ENCODE peak calls at places on chromosomes 7 and 10, in five cellular contexts. T is fibroblast of lung, O is uterus, M is esophagus muscularis mucosa, R is dorsolateral prefrontal cortex. C is an unnamed sample.

GRCh38 chr7:14841086-14841485 is 61.5 kb downstream of the DGKB start:
- DNase-seq in R (no peak), M (no peak), O (no peak), T (peak), C (no peak)

GRCh38 chr10:24642921-24643678 is 80.6 kb downstream of the ARHGAP21 start:
- DNase-seq in O (no peak), T (peak), R (no peak), M (no peak), C (no peak)

GRCh38 chr10:45599021-45599603 is 73.5 kb downstream of the ZFAND4 start:
- DNase-seq in R (no peak), O (no peak), T (no peak), M (no peak), C (no peak)

GRCh38 chr10:110208614-110209398 is 1.4 kb downstream of the MXI1 start:
- DNase-seq in M (peak), T (peak), O (peak), R (peak), C (no peak)

GRCh38 chr10:113511419-113511818 is 41.4 kb upstream of the HABP2 start:
- DNase-seq in M (no peak), R (no peak), T (no peak), O (no peak), C (no peak)

GRCh38 chr7:112708236-112708635 is 82.0 kb downstream of the TMEM168 start:
- DNase-seq in M (no peak), O (no peak), T (no peak), R (no peak), C (no peak)

GRCh38 chr10:114703377-114704125 is 45.5 kb upstream of the ABLIM1 start:
- DNase-seq in R (no peak), M (no peak), T (no peak), O (no peak), C (no peak)

GRCh38 chr10:76070861-76071260 is 639.4 kb downstream of the LRMDA start:
- DNase-seq in R (no peak), M (no peak), T (no peak), O (no peak), C (no peak)

GRCh38 chr10:70462349-70462984 is 16.1 kb upstream of the PALD1 start:
- DNase-seq in O (peak), M (no peak), R (peak), T (peak), C (peak)

GRCh38 chr10:124894569-124895215 is 47.2 kb upstream of the ZRANB1 start:
- DNase-seq in T (peak), R (no peak), O (no peak), M (no peak), C (no peak)

DNA sequence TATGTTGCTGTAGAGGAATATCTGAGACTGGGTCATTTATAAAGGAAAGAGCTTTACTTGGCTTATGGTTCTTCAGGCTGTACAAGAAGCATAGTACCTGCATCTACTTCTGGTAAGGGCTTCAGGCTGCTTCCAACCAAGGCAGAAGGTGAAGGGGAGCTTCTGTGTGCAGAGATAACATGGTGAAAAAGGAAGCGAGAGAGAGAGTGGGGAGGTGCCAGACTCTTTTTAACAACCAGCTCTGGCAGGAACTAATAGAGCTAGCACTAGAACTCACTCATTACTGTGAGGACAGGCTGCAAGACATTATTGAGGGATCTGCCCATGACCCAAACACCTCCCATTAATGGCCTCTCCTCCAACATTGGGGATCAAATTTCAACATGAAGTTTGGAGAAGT is 94.5 kb downstream of the KIF20B start:
- DNase-seq in R (no peak), T (no peak), O (no peak), M (no peak), C (no peak)
- H3K4me3 ChIP-seq in R (no peak), T (no peak), O (no peak), M (no peak), C (no peak)

GRCh38 chr7:110573862-110574528 is 516.9 kb upstream of the LRRN3 start:
- DNase-seq in R (no peak), O (no peak), M (no peak), T (peak), C (no peak)
- H3K27ac ChIP-seq in R (no peak), O (no peak), M (no peak), T (no peak), C (no peak)

GRCh38 chr10:60155945-60156683 is 233.6 kb downstream of the ANK3 start:
- DNase-seq in M (no peak), R (peak), T (no peak), O (no peak), C (no peak)
- H3K4me3 ChIP-seq in M (no peak), R (no peak), T (no peak), O (no peak), C (no peak)

GRCh38 chr10:97099089-97099488 is 86.7 kb downstream of the SLIT1 start:
- DNase-seq in T (no peak), R (no peak), O (no peak), M (no peak), C (no peak)

GRCh38 chr10:97097154-97097490 is 88.6 kb downstream of the SLIT1 start:
- DNase-seq in M (no peak), O (no peak), T (no peak), R (no peak), C (no peak)

GRCh38 chr10:97096327-97097153 is 89.2 kb downstream of the SLIT1 start:
- DNase-seq in T (no peak), R (no peak), M (no peak), O (no peak), C (no peak)

GRCh38 chr10:97099868-97100267 is 85.9 kb downstream of the SLIT1 start:
- DNase-seq in R (no peak), T (no peak), O (no peak), M (no peak), C (no peak)

GRCh38 chr10:97095701-97096300 is 90.0 kb downstream of the SLIT1 start:
- DNase-seq in O (no peak), R (no peak), M (no peak), T (no peak), C (no peak)
- H3K27ac ChIP-seq in O (no peak), R (no peak), M (no peak), T (no peak), C (no peak)

DNA sequence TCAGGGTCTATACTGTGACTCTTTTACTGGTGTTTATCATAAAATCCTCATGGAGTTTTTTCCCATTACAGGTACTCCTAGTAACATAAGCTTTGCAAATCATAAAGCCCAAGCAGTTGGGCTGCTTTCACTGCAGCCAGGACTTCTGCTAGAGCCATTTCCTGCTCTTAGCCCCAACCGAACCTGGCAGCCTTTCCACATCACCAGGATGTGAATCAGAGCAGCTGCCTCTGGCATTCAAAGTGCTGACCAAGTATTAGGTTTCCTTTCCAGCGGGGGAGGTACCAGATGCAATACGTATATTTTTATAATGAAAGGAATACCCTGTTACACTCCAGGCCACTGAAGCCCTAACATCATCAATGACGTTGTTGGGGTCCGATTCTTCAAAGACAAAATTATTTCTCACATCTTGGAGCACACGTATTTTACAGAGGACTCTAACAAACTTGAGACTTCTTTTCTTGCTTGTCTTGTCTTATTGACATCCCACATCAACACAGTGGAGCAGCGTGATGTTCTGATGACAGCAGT is 3.6 kb upstream of the HTR5A start:
- DNase-seq in R (no peak), O (peak), M (no peak), T (peak), C (no peak)
- H3K4me3 ChIP-seq in R (no peak), O (no peak), M (no peak), T (no peak), C (no peak)

GRCh38 chr7:21670496-21670895 is 127.7 kb downstream of the DNAH11 start:
- DNase-seq in R (no peak), T (no peak), O (no peak), M (no peak), C (no peak)

GRCh38 chr7:21671859-21672258 is 129.0 kb downstream of the DNAH11 start:
- DNase-seq in M (no peak), R (no peak), O (no peak), T (no peak), C (no peak)

GRCh38 chr7:21675255-21675654 is 132.4 kb downstream of the DNAH11 start:
- DNase-seq in T (peak), M (no peak), O (no peak), R (no peak), C (no peak)
- H3K27ac ChIP-seq in T (no peak), M (no peak), O (no peak), R (peak), C (no peak)

DNA sequence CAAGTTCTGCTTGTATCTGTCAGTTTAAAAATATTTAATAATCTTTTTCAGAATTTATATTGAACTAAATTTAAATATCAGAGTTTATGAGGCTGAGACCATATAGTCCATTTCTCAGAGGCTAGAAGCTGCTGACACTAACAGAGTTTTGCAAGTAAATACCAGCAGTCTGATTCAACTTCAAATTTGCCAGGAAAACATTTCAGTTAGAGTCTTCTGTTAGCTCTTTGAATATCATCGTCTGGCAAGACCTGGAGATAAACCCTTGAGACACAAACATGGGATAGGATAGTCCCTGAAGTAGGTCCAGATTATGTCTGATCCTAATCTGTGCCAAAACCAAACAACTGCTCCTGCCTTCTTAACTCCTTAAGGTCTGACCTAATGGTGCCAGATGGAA is 472.8 kb upstream of the STEAP1 start:
- DNase-seq in R (no peak), M (no peak), O (no peak), T (no peak), C (no peak)
- H3K4me3 ChIP-seq in R (no peak), M (no peak), O (no peak), T (no peak), C (no peak)

DNA sequence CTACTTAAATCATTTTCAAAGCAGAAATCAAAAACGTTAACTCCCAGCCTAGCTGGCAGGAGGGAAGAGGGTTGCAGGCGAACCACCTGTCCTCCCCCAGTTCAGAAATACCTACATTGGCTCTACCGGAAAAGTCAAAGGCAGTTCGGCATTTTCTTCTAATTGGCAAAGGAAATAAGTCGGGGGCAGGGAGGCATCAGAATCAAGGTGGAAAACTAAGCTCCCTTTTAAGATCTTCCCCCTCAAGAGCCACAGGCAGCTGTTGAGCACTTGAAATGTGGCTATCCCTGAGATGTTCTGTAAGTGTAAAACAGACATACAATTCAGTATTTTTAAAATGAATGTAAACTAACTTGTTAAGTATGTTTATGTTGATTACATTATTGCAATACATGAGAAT is 957 bp upstream of the ELMO1 start:
- DNase-seq in R (no peak), O (no peak), M (no peak), T (no peak), C (no peak)
- H3K27ac ChIP-seq in R (peak), O (no peak), M (no peak), T (no peak), C (peak)

DNA sequence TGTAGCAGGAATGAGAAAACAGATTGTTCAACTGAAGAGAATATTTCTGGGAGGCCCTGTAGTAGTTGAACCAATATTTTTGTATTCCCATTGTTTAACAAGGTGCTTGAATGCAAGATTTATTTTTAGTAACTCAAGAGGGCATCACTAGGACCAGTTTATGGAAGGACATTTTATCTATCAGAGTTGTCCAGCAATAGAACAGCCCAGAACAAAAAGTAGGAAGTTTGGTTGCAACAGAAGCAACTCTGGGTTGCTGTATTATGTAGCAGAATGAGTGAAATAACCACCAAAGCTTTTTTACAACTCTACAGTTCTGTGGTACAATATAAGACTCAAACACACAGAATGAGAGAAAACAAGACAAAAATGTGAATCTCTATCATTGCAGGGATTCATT is 34.7 kb downstream of the CPED1 start:
- DNase-seq in O (no peak), M (no peak), T (no peak), R (no peak), C (no peak)
- H3K4me3 ChIP-seq in O (no peak), M (no peak), T (no peak), R (no peak), C (no peak)

C was measured in vagina.